ENCODE peak calls at places on chromosomes 12 and 14, in six cellular contexts. One of them, this sample, is unnamed.

GRCh38 chr12:104201238-104202001 is 14.2 kb upstream of the TXNRD1 start:
- DNase-seq in naive thymus-derived CD4-positive, alpha-beta T cell: peak; percentile 59
- DNase-seq in endothelial cell: peak; percentile 32
- DNase-seq in mesenchymal stem cell: peak; percentile 74
- DNase-seq in ovary: peak; percentile 61
- DNase-seq in sciatic nerve: no peak
- DNase-seq in this sample: peak; percentile 43

GRCh38 chr14:54672181-54672580 is 105.3 kb downstream of the SAMD4A start:
- DNase-seq in sciatic nerve: no peak
- DNase-seq in ovary: no peak
- DNase-seq in mesenchymal stem cell: no peak
- DNase-seq in endothelial cell: no peak
- DNase-seq in naive thymus-derived CD4-positive, alpha-beta T cell: no peak
- DNase-seq in this sample: no peak

GRCh38 chr14:88493392-88494185 is 61.2 kb downstream of the PTPN21 start:
- DNase-seq in naive thymus-derived CD4-positive, alpha-beta T cell: no peak
- DNase-seq in sciatic nerve: no peak
- DNase-seq in mesenchymal stem cell: no peak
- DNase-seq in endothelial cell: no peak
- DNase-seq in ovary: no peak
- DNase-seq in this sample: no peak

GRCh38 chr12:53065975-53066593 is 13.1 kb downstream of the SPRYD3 start:
- DNase-seq in ovary: peak; percentile 92
- DNase-seq in naive thymus-derived CD4-positive, alpha-beta T cell: peak; percentile 49
- DNase-seq in mesenchymal stem cell: peak; percentile 83
- DNase-seq in endothelial cell: peak; percentile 76
- DNase-seq in sciatic nerve: peak; percentile 94
- DNase-seq in this sample: peak; percentile 3

GRCh38 chr12:62827855-62828254 is 107.1 kb downstream of the PPM1H start:
- DNase-seq in ovary: no peak
- DNase-seq in naive thymus-derived CD4-positive, alpha-beta T cell: no peak
- DNase-seq in mesenchymal stem cell: no peak
- DNase-seq in sciatic nerve: no peak
- DNase-seq in endothelial cell: no peak
- DNase-seq in this sample: no peak

GRCh38 chr12:125068391-125068790 is 3.2 kb downstream of the AACS start:
- DNase-seq in naive thymus-derived CD4-positive, alpha-beta T cell: no peak
- DNase-seq in endothelial cell: no peak
- DNase-seq in mesenchymal stem cell: no peak
- DNase-seq in ovary: no peak
- DNase-seq in sciatic nerve: no peak
- DNase-seq in this sample: no peak

GRCh38 chr12:104903648-104904423 is 54.3 kb downstream of the SLC41A2 start:
- DNase-seq in sciatic nerve: no peak
- DNase-seq in naive thymus-derived CD4-positive, alpha-beta T cell: no peak
- DNase-seq in ovary: no peak
- DNase-seq in endothelial cell: no peak
- DNase-seq in mesenchymal stem cell: no peak
- DNase-seq in this sample: no peak

GRCh38 chr14:75238728-75239455 is 39.7 kb upstream of the FOS start:
- DNase-seq in ovary: peak; percentile 65
- DNase-seq in sciatic nerve: no peak
- DNase-seq in endothelial cell: no peak
- DNase-seq in mesenchymal stem cell: no peak
- DNase-seq in naive thymus-derived CD4-positive, alpha-beta T cell: no peak
- DNase-seq in this sample: no peak

GRCh38 chr12:131621701-131622421 is 89.0 kb upstream of the SFSWAP start:
- DNase-seq in naive thymus-derived CD4-positive, alpha-beta T cell: no peak
- DNase-seq in ovary: no peak
- DNase-seq in sciatic nerve: peak; percentile 79
- DNase-seq in endothelial cell: no peak
- DNase-seq in mesenchymal stem cell: no peak
- DNase-seq in this sample: no peak

GRCh38 chr12:124652661-124653060 is 85.2 kb upstream of the NCOR2 start:
- DNase-seq in ovary: no peak
- DNase-seq in naive thymus-derived CD4-positive, alpha-beta T cell: no peak
- DNase-seq in endothelial cell: no peak
- DNase-seq in mesenchymal stem cell: no peak
- DNase-seq in sciatic nerve: no peak
- DNase-seq in this sample: no peak

GRCh38 chr14:98059106-98059505 is 1212.9 kb downstream of the BCL11B start:
- DNase-seq in endothelial cell: no peak
- DNase-seq in sciatic nerve: no peak
- DNase-seq in naive thymus-derived CD4-positive, alpha-beta T cell: no peak
- DNase-seq in ovary: no peak
- DNase-seq in mesenchymal stem cell: no peak
- DNase-seq in this sample: no peak

GRCh38 chr14:36817071-36817930 is 155.6 kb downstream of the PAX9 start:
- DNase-seq in sciatic nerve: no peak
- DNase-seq in mesenchymal stem cell: no peak
- DNase-seq in naive thymus-derived CD4-positive, alpha-beta T cell: no peak
- DNase-seq in ovary: no peak
- DNase-seq in endothelial cell: no peak
- DNase-seq in this sample: no peak

GRCh38 chr12:9864913-9865675 is 4.1 kb downstream of the CLEC2B start:
- DNase-seq in ovary: no peak
- DNase-seq in naive thymus-derived CD4-positive, alpha-beta T cell: peak; percentile 16
- DNase-seq in mesenchymal stem cell: peak; percentile 19
- DNase-seq in sciatic nerve: no peak
- DNase-seq in endothelial cell: no peak
- DNase-seq in this sample: peak; percentile 22

GRCh38 chr14:90060312-90060964 is 1.4 kb upstream of the KCNK13 start:
- DNase-seq in mesenchymal stem cell: peak; percentile 43
- DNase-seq in naive thymus-derived CD4-positive, alpha-beta T cell: peak; percentile 14
- DNase-seq in endothelial cell: peak; percentile 65
- DNase-seq in ovary: no peak
- DNase-seq in sciatic nerve: no peak
- DNase-seq in this sample: peak; percentile 38

GRCh38 chr14:106442857-106443256 is 916.5 kb downstream of the TMEM121 start:
- DNase-seq in sciatic nerve: no peak
- DNase-seq in endothelial cell: no peak
- DNase-seq in ovary: no peak
- DNase-seq in mesenchymal stem cell: no peak
- DNase-seq in naive thymus-derived CD4-positive, alpha-beta T cell: peak; percentile 47
- DNase-seq in this sample: no peak

GRCh38 chr14:28652782-28653181 is 113.8 kb upstream of the FOXG1 start:
- DNase-seq in ovary: no peak
- DNase-seq in naive thymus-derived CD4-positive, alpha-beta T cell: no peak
- DNase-seq in endothelial cell: no peak
- DNase-seq in sciatic nerve: no peak
- DNase-seq in mesenchymal stem cell: peak; percentile 48
- DNase-seq in this sample: no peak

GRCh38 chr12:115103884-115104883 is 420.2 kb upstream of the TBX3 start:
- DNase-seq in sciatic nerve: no peak
- DNase-seq in ovary: no peak
- DNase-seq in naive thymus-derived CD4-positive, alpha-beta T cell: no peak
- DNase-seq in mesenchymal stem cell: peak; percentile 97
- DNase-seq in endothelial cell: no peak
- DNase-seq in this sample: no peak

GRCh38 chr14:63692309-63693020 is 35.4 kb downstream of the SGPP1 start:
- DNase-seq in ovary: no peak
- DNase-seq in mesenchymal stem cell: no peak
- DNase-seq in sciatic nerve: no peak
- DNase-seq in endothelial cell: no peak
- DNase-seq in naive thymus-derived CD4-positive, alpha-beta T cell: no peak
- DNase-seq in this sample: no peak

GRCh38 chr12:124993568-124994434 is at the start of gene BRI3BP:
- DNase-seq in endothelial cell: peak; percentile 47
- DNase-seq in ovary: no peak
- DNase-seq in sciatic nerve: peak; percentile 70
- DNase-seq in naive thymus-derived CD4-positive, alpha-beta T cell: peak; percentile 73
- DNase-seq in mesenchymal stem cell: peak; percentile 54
- DNase-seq in this sample: peak; percentile 65

GRCh38 chr12:55847033-55847432 is 4.3 kb upstream of the MMP19 start:
- DNase-seq in mesenchymal stem cell: peak; percentile 91
- DNase-seq in naive thymus-derived CD4-positive, alpha-beta T cell: no peak
- DNase-seq in endothelial cell: no peak
- DNase-seq in ovary: peak; percentile 63
- DNase-seq in sciatic nerve: no peak
- DNase-seq in this sample: no peak

GRCh38 chr14:79730911-79731310 is 480.4 kb downstream of the DIO2 start:
- DNase-seq in endothelial cell: no peak
- DNase-seq in sciatic nerve: no peak
- DNase-seq in ovary: no peak
- DNase-seq in mesenchymal stem cell: no peak
- DNase-seq in naive thymus-derived CD4-positive, alpha-beta T cell: no peak
- DNase-seq in this sample: peak; percentile 5

GRCh38 chr12:48296586-48297396 is 53.9 kb downstream of the ZNF641 start:
- DNase-seq in endothelial cell: peak; percentile 56
- DNase-seq in naive thymus-derived CD4-positive, alpha-beta T cell: peak; percentile 31
- DNase-seq in mesenchymal stem cell: peak; percentile 47
- DNase-seq in sciatic nerve: peak; percentile 71
- DNase-seq in ovary: peak; percentile 79
- DNase-seq in this sample: no peak

GRCh38 chr12:69988601-69989194 is 163.7 kb downstream of the MYRFL start:
- DNase-seq in naive thymus-derived CD4-positive, alpha-beta T cell: no peak
- DNase-seq in mesenchymal stem cell: peak; percentile 71
- DNase-seq in ovary: no peak
- DNase-seq in endothelial cell: no peak
- DNase-seq in sciatic nerve: no peak
- DNase-seq in this sample: no peak